ENCODE peak calls at places on chromosomes 13 and 19, in four cellular contexts. L is GM12878, O is SK-N-SH, X is HepG2. V is an unnamed sample.

GRCh38 chr13:63455938-63456337 is 2040.3 kb upstream of the PCDH20 start:
- DNase-seq in X (no peak), O (peak; percentile 4), L (no peak), V (no peak)

GRCh38 chr13:111474136-111475002 is 153.9 kb downstream of the TEX29 start:
- DNase-seq in O (peak; percentile 75), X (peak; percentile 18), L (no peak), V (peak; percentile 31)

GRCh38 chr13:113053376-113053775 is 52.2 kb upstream of the F7 start:
- DNase-seq in O (no peak), L (no peak), X (no peak), V (no peak)

GRCh38 chr19:4803736-4804695 is 12.5 kb downstream of the FEM1A start:
- DNase-seq in O (peak; percentile 90), L (no peak), X (peak; percentile 66), V (peak; percentile 52)

GRCh38 chr13:102903659-102904407 is 58.0 kb downstream of the ERCC5 start:
- DNase-seq in X (no peak), L (no peak), O (peak; percentile 28), V (peak; percentile 3)

GRCh38 chr13:70310720-70311119 is 202.5 kb upstream of the KLHL1 start:
- DNase-seq in L (no peak), O (peak; percentile 48), X (peak; percentile 58), V (no peak)

GRCh38 chr13:26280822-26281221 is 26.9 kb downstream of the CDK8 start:
- DNase-seq in L (no peak), O (no peak), X (peak; percentile 4), V (no peak)

GRCh38 chr13:48492123-48493075 is 40.5 kb downstream of the RCBTB2 start:
- DNase-seq in L (peak; percentile 98), O (no peak), X (no peak), V (no peak)

GRCh38 chr19:1725100-1726064 is 27.9 kb upstream of the ONECUT3 start:
- DNase-seq in O (peak; percentile 100), L (no peak), X (peak; percentile 25), V (peak; percentile 85)

GRCh38 chr13:112204881-112205327 is 138.0 kb downstream of the SOX1 start:
- DNase-seq in L (no peak), X (no peak), O (no peak), V (no peak)

GRCh38 chr19:55494172-55494761 is 6.0 kb downstream of the SSC5D start:
- DNase-seq in L (no peak), O (no peak), X (no peak), V (no peak)

GRCh38 chr13:39509616-39510015 is 93.4 kb downstream of the LHFPL6 start:
- DNase-seq in L (no peak), O (no peak), X (no peak), V (no peak)

GRCh38 chr13:109778102-109778542 is 8.3 kb downstream of the IRS2 start:
- DNase-seq in L (no peak), X (no peak), O (no peak), V (peak; percentile 63)

GRCh38 chr19:50705422-50706019 is 14.1 kb downstream of the SHANK1 start:
- DNase-seq in L (peak; percentile 21), O (peak; percentile 87), X (peak; percentile 18), V (peak; percentile 79)

GRCh38 chr19:48770223-48770622 is 14.9 kb downstream of the FGF21 start:
- DNase-seq in O (no peak), X (no peak), L (no peak), V (no peak)

GRCh38 chr19:45467115-45467455 is 711 bp upstream of the FOSB start:
- DNase-seq in O (no peak), X (no peak), L (no peak), V (no peak)

GRCh38 chr13:100560498-100561215 is 27.9 kb downstream of the GGACT start:
- DNase-seq in O (no peak), X (no peak), L (no peak), V (no peak)
- TF ChIP-seq USF2 in O (no peak), X (no peak), L (no peak), V (no peak)

DNA sequence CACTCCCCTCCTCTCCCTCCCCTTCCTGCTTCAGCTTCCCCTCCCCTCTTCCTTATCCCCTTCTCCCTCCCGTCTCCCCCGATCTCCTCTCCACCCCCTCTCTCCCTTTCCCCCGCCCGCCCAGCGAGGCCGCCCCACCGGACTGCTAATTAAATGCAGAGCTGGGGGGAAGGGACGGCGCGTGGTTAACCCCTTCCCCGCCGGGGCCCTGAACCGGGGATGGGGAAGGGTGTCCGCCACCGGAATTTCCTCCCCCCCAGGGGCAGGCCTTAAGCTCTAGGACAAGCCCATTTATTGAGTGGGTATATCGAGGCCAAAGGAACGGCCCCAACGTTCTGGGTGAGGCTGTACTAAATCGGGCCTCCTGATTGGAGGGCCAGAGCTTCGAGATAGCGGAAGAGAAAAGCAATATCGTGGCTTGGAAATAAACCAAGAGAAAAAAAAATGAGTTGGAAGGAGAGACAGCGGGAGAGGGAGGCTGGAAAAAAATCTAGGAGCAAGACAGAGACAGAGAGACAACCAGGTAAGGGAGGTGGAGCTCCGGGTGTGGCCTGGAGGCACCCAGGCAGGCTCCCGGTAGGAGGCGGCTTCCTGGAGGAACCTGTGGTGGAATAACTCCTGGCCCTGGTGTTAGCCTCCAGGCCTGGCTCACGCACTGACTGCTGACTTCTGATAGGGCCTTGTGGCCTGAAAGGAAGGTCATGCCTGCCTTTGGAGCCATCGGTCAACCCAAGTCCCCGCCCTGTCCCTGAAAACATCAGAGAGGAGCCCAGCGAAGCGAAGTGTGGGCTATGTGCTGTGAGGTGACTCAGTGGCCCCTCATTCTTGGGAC is 11.6 kb upstream of the JUND start:
- DNase-seq in O (peak; percentile 92), L (no peak), X (peak; percentile 75), V (peak; percentile 92)
- TF ChIP-seq PBX3 in O (no peak), L (no peak), X (no peak), V (no peak)

DNA sequence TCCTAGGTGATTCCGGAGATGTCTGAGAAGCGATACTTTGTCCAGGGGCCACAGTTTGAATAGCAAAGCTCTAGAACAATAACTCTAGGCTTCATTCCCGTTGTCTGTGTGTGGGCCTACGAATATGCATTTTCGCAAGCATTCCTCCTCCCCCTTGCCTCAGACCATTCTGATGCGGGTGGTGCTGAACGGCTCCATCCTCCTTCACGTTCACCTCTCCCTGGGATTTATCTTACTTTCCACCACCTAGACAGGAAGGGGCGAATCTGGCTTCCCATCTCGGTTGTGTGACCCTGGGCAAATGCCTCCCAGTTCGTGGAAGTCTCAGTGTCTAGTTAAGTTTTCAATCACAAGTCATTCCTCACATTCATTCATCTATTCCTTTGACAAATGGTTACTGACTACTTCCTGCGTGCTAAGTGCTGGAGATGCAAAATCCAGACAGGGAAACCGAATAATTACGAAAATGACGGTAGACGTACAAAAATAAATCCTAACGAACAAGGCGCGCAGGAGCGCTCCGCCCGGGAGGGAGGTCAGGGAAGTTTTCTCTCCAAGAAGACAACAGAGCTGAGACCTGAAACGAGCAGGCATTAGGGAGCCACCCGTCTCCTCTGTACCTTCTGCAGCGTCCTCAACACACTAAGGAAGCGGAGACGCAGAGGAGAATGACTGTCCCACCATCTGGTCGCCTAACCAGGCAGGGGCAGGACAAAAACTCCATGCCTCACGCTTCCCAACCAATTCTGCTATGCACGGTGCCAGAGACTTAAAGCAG is 1.3 kb upstream of the CNOT3 start:
- DNase-seq in O (peak; percentile 50), X (no peak), L (no peak), V (no peak)
- TF ChIP-seq USF2 in O (no peak), X (no peak), L (no peak), V (no peak)

DNA sequence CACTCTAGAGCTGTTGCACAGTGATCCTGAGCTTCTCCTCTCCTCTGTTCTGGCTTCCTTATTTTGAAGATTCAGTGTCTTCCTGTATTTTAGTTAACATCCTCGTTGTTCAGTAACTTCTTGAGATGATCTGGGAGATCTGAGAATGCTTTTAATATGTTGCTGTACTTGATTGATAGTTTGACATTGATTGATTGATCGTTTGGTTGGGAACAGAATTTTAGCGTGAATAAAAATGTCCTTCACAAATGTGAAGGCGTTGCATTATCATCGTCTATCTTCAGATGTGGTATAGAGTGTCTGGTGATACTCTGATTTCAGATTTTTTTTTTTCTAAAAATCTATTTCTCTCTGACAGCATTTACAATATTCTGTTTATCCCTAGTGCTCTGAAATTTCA is 80.1 kb upstream of the KLF12 start:
- DNase-seq in X (no peak), L (no peak), O (no peak), V (no peak)
- TF ChIP-seq PBX3 in X (no peak), L (no peak), O (no peak), V (no peak)

GRCh38 chr13:84651288-84651687 is 769.0 kb upstream of the SLITRK1 start:
- DNase-seq in O (no peak), L (no peak), X (peak; percentile 33), V (no peak)
- TF ChIP-seq USF2 in O (no peak), L (no peak), X (no peak), V (no peak)

GRCh38 chr13:23268441-23268840 is 87.7 kb downstream of the SGCG start:
- DNase-seq in X (no peak), L (peak; percentile 47), O (no peak), V (no peak)
- TF ChIP-seq PBX3 in X (no peak), L (peak; percentile 83), O (no peak), V (no peak)

GRCh38 chr13:83065136-83065535 is 817.1 kb downstream of the SLITRK1 start:
- DNase-seq in X (no peak), O (no peak), L (no peak), V (no peak)
- TF ChIP-seq USF2 in X (no peak), O (no peak), L (no peak), V (no peak)

DNA sequence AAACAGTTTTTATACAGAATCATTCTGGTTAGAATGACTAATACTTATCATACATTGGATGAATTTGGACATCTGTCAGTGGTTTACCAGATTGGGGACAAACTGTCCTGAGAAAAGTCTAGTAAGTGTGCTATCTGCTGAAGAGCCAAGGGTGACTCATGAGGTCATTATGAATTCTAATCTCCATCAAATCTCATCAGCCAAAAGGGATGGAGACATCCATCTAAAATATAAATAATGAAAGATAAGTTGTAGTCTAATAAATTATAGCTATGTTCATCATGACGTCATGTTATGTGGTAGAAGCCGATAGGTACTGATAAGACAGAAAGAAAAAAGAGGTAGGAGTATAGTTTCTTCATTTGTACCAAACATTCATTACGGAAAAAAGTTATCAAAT is 804.4 kb downstream of the PCDH9 start:
- DNase-seq in X (no peak), O (no peak), L (no peak), V (no peak)
- TF ChIP-seq PBX3 in X (no peak), O (peak; percentile 89), L (no peak), V (no peak)

GRCh38 chr19:33624586-33625153 is 2.9 kb downstream of the CHST8 start:
- DNase-seq in X (no peak), L (no peak), O (no peak), V (no peak)
- TF ChIP-seq USF2 in X (no peak), L (no peak), O (no peak), V (no peak)

V was measured in A549.